ENCODE peak calls at places on chromosomes 4 and X, in eight cellular contexts. J, W, V, M, A, K, E and B are unnamed samples. For H3K4me1, the result is how much of the 10 kb centered on the place peaks cover.

GRCh38 chr4:150960818-150961217 is 54.3 kb downstream of the LRBA start:
- DNase-seq in A (no peak), K (peak), J (no peak), M (no peak), E (no peak), V (no peak), W (no peak), B (no peak)

GRCh38 chrX:10350991-10351390 is 194.2 kb downstream of the CLCN4 start:
- DNase-seq in M (no peak), V (no peak), J (no peak), E (no peak), K (peak), W (no peak), A (peak), B (peak)

GRCh38 chr4:101724093-101724492 is 66.4 kb upstream of the BANK1 start:
- DNase-seq in J (no peak), V (no peak), A (no peak), M (no peak), W (no peak), E (no peak), K (no peak), B (no peak)

GRCh38 chrX:120625366-120625765 is 4.5 kb downstream of the C1GALT1C1 start:
- DNase-seq in A (no peak), J (no peak), K (no peak), M (no peak), W (no peak), V (no peak), E (no peak), B (no peak)

GRCh38 chrX:103158317-103158621 is 56.6 kb upstream of the BEX4 start:
- DNase-seq in K (no peak), V (no peak), M (no peak), W (no peak), E (no peak), J (no peak), A (no peak), B (no peak)

GRCh38 chr4:23889814-23890269 is at the start of gene PPARGC1A:
- DNase-seq in K (peak), E (no peak), J (peak), V (no peak), M (peak), A (no peak), W (peak), B (peak)

GRCh38 chr4:13478707-13479106 is 5.4 kb downstream of the RAB28 start:
- DNase-seq in E (no peak), W (no peak), M (no peak), A (no peak), K (no peak), J (no peak), V (no peak), B (no peak)

GRCh38 chrX:93422693-93423092 is 250.7 kb downstream of the NAP1L3 start:
- DNase-seq in J (no peak), V (no peak), E (no peak), A (no peak), M (no peak), K (no peak), W (no peak), B (peak)

GRCh38 chr4:156830356-156830755 is 141.2 kb downstream of the PDGFC start:
- DNase-seq in K (peak), J (no peak), V (no peak), E (no peak), W (no peak), M (no peak), A (no peak), B (peak)

GRCh38 chrX:108018659-108019381 is 26.0 kb upstream of the VSIG1 start:
- DNase-seq in A (no peak), J (no peak), K (no peak), V (no peak), E (peak), W (no peak), M (no peak), B (no peak)

GRCh38 chr4:24003926-24004325 is 114.1 kb upstream of the PPARGC1A start:
- DNase-seq in V (no peak), K (peak), E (no peak), W (no peak), A (no peak), M (no peak), J (no peak), B (peak)

GRCh38 chr4:56040842-56041241 is 92.1 kb downstream of the CEP135 start:
- DNase-seq in V (no peak), K (no peak), A (no peak), J (no peak), M (no peak), E (no peak), W (no peak), B (no peak)

GRCh38 chr4:151822331-151822730 is 61.5 kb upstream of the GATB start:
- DNase-seq in J (no peak), E (no peak), V (no peak), M (no peak), K (no peak), W (no peak), A (no peak), B (no peak)

GRCh38 chr4:138553001-138553845 is 311.1 kb upstream of the SLC7A11 start:
- DNase-seq in V (no peak), M (no peak), J (peak), K (no peak), A (no peak), E (no peak), W (no peak), B (no peak)

GRCh38 chr4:98491862-98492554 is 166.4 kb downstream of the TSPAN5 start:
- DNase-seq in W (no peak), J (no peak), V (no peak), E (no peak), K (no peak), M (no peak), A (no peak), B (no peak)

GRCh38 chr4:44257461-44257860 is 191.1 kb downstream of the KCTD8 start:
- DNase-seq in K (no peak), J (no peak), M (no peak), W (no peak), V (no peak), E (no peak), A (no peak), B (no peak)

GRCh38 chr4:162139412-162139811 is 24.4 kb downstream of the FSTL5 start:
- DNase-seq in W (no peak), M (no peak), K (no peak), V (no peak), E (no peak), A (no peak), J (no peak), B (no peak)

GRCh38 chrX:111348363-111348927 is 63.5 kb downstream of the DCX start:
- DNase-seq in W (no peak), J (peak), A (no peak), E (no peak), K (no peak), V (no peak), M (no peak), B (no peak)

GRCh38 chr4:130368668-130369067 is 1272.7 kb downstream of the C4orf33 start:
- DNase-seq in V (no peak), J (no peak), M (no peak), A (no peak), W (no peak), E (no peak), K (no peak), B (no peak)

GRCh38 chr4:165748321-165748720 is 124.7 kb upstream of the TLL1 start:
- DNase-seq in M (no peak), A (no peak), J (no peak), E (no peak), V (no peak), K (no peak), W (no peak), B (no peak)

GRCh38 chrX:46686003-46686645 is 72.8 kb downstream of the SLC9A7 start:
- DNase-seq in W (no peak), K (peak), J (no peak), E (no peak), M (no peak), A (no peak), V (no peak), B (peak)

GRCh38 chrX:46694549-46694948 is 64.4 kb downstream of the SLC9A7 start:
- DNase-seq in M (no peak), A (no peak), K (no peak), W (no peak), J (no peak), E (no peak), V (no peak), B (no peak)

GRCh38 chrX:46687619-46688018 is 71.3 kb downstream of the SLC9A7 start:
- DNase-seq in M (no peak), J (no peak), W (no peak), V (no peak), E (no peak), A (no peak), K (no peak), B (peak)

GRCh38 chrX:46693149-46693548 is 65.8 kb downstream of the SLC9A7 start:
- DNase-seq in A (no peak), K (no peak), J (no peak), W (no peak), V (no peak), E (no peak), M (no peak), B (no peak)

GRCh38 chrX:46690818-46691217 is 68.1 kb downstream of the SLC9A7 start:
- DNase-seq in M (no peak), K (no peak), A (no peak), E (no peak), J (no peak), V (no peak), W (no peak), B (no peak)
- H3K4me1 ChIP-seq in M (under half), K (under half), A (under half), E (under half), J (under half), V (under half), W (under half), B (under half)

GRCh38 chr4:39354178-39354503 is 12.0 kb downstream of the RFC1 start:
- DNase-seq in M (no peak), J (no peak), A (no peak), K (no peak), E (no peak), W (no peak), V (no peak), B (no peak)
- H3K4me1 ChIP-seq in M (under half), J (under half), A (under half), K (under half), E (half or more), W (under half), V (under half), B (under half)

DNA sequence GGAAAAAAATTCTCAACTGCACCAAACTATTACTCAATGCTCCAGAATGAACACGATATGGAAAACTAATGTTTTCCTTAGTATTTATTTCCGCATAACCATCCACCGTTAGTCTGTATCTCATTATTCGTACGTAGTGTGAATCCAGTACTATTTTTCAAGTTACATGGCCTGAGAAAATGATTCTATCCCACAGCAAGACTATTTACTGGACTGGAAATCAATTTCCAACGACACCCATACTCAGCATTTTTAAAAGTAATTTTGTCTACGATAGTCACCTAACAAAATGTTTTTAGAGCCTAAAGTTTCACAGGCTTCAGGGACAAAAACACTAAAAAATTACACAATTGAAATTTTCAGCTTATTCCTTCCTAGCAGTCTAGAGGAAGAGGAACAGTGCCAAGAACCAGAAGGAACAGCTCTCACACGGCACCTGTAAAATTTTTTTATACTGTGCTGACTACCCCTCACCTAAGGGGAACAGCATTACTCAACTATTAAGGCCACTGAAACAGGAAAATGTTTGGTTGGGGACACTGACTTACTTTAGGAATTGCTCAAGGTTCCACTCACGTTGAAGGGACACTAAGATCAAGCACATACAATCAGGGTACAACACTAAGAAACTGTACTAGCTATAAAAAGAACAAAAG is 9.6 kb downstream of the UBE2D3 start:
- DNase-seq in A (no peak), V (no peak), M (no peak), E (no peak), W (no peak), J (no peak), K (no peak), B (no peak)
- H3K4me1 ChIP-seq in A (half or more), V (under half), M (half or more), E (half or more), W (half or more), J (half or more), K (under half), B (under half)

DNA sequence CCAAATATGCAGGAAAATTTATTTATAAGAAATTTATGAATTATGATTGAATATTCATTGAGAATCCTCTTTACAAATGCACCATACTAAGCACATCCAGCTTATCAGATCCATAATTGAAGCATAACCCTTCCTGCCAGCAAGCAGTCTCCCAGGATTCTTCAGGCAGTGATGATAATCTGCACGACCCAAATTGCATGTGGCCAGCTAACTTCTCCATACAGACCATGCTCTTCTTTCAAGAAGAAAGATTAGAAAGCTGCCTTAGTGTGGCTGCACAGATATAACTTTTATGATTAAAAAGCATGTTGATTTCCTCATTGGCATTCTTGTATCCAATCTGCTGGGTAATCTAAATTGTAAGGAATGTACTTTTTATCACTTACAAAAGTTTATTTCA is 3.3 kb upstream of the CBR4 start:
- DNase-seq in A (no peak), V (no peak), W (no peak), K (no peak), J (no peak), M (no peak), E (no peak), B (no peak)
- H3K4me1 ChIP-seq in A (under half), V (under half), W (under half), K (under half), J (under half), M (under half), E (under half), B (under half)

GRCh38 chr4:2241003-2241402 is 918 bp downstream of the HAUS3 start:
- DNase-seq in W (no peak), K (no peak), M (no peak), J (no peak), V (no peak), A (no peak), E (peak), B (no peak)
- H3K4me1 ChIP-seq in W (under half), K (under half), M (half or more), J (under half), V (under half), A (under half), E (under half), B (under half)

DNA sequence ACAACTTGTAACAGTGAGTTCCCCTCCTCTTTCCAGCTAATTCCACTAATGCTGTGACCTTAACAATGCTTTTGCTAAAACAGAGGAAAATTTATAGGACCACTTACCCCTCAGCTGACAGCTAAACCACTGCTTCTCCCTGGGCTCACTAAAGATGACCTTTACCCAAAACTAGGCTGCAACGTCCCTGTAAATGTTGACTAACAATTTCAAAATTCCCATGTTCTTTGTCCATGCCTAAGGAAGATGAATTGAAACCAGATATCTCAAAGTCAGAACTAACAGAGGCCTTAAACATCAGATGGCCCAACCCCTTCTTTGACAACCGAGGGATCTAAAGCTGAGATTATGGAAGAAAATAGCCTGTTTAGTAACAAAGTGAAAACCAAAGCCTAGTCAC is 32.5 kb downstream of the AFAP1 start:
- DNase-seq in J (no peak), E (no peak), A (no peak), V (no peak), M (no peak), W (no peak), K (no peak), B (no peak)
- H3K4me1 ChIP-seq in J (under half), E (under half), A (under half), V (under half), M (under half), W (under half), K (under half), B (under half)

GRCh38 chr4:128837198-128837597 is 27.7 kb downstream of the JADE1 start:
- DNase-seq in A (no peak), J (no peak), K (no peak), E (no peak), W (no peak), V (no peak), M (no peak), B (no peak)

GRCh38 chr4:128831526-128832252 is 22.2 kb downstream of the JADE1 start:
- DNase-seq in M (no peak), A (no peak), E (no peak), W (no peak), K (peak), J (no peak), V (no peak), B (peak)

GRCh38 chr4:128830906-128831525 is 21.5 kb downstream of the JADE1 start:
- DNase-seq in K (peak), M (no peak), V (no peak), E (no peak), A (no peak), J (no peak), W (no peak), B (no peak)

GRCh38 chr4:128835498-128836222 is 26.2 kb downstream of the JADE1 start:
- DNase-seq in E (no peak), J (no peak), V (no peak), K (no peak), A (no peak), M (peak), W (peak), B (no peak)

DNA sequence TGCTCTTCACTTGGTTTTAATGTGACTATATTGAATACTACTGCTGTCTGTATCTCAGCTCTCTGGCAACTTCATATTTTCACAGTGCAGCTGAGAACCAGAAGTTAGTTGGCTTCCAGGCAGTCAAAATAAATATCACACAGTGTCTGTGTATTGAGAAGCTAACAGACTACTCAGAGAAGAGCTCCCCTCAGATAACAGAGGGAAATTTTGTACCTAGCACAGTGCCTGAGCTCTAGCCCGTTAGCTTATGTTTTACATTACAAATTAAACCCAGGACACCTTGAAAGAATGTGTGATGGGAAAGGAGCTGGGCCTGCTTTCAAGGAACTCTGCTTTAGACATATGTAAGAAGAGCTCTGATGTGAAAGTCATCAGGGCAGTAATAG is 22.7 kb downstream of the JADE1 start:
- DNase-seq in A (no peak), K (no peak), W (no peak), M (no peak), J (no peak), E (no peak), V (no peak), B (no peak)
- H3K4me1 ChIP-seq in A (under half), K (under half), W (under half), M (under half), J (under half), E (under half), V (under half), B (under half)

GRCh38 chr4:925771-926500 is 6.2 kb downstream of the GAK start:
- DNase-seq in A (no peak), E (no peak), J (no peak), V (no peak), M (peak), W (no peak), K (no peak), B (no peak)

GRCh38 chr4:926538-926937 is 5.6 kb downstream of the GAK start:
- DNase-seq in V (no peak), J (no peak), A (no peak), W (no peak), E (no peak), M (peak), K (no peak), B (no peak)

GRCh38 chr4:925171-925570 is 6.9 kb downstream of the GAK start:
- DNase-seq in K (no peak), E (no peak), J (no peak), M (peak), W (no peak), A (no peak), V (no peak), B (no peak)

GRCh38 chr4:921830-922331 is 10.2 kb downstream of the GAK start:
- DNase-seq in V (no peak), W (no peak), M (no peak), A (no peak), E (no peak), J (peak), K (no peak), B (no peak)

DNA sequence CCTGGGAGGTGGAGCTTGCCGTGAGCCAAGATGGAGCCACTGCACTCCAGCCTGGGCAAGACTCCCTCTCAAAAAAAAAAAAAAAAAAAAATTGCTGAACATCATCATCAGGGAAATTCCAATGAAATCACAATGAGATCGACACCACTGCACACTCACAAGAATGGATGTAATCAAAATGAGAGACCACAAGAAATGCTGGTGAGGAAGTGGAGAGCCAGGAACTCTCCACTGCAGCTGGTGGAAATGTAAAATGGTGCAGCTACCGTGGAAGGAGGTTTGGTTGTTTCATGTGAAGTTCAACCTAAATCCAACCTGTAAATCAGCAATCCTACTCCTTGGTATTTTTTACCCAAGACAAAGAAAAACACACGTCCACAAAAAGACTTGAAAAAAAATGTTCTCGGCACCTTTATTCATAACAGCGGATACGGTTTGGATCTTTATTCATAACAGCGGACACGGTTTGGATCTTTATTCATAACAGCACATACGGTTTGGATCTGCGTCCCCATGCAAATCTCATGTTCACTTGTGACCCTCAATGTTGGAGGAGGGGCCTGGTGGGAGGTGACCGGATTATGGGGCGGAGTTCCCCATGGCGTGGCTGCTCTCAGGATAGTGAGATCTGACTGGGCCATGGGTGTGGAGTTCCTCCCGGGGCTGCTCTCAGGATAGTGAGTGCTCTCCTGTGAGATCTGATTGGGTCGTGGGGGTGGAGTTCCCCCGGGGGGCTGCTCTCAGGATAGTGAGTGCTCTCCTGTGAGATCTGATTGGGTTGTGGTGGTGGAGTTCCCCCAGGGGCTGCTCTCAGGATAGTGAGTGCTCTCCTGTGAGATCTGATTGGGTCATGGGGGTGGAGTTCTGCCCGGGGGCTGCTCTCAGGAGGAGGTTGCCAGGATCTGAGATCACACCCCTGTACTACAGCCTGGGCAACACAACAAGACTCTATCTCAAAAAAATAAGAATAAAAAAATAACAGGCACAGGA is 7.7 kb downstream of the GAK start:
- DNase-seq in K (peak), A (peak), E (peak), V (peak), M (peak), W (no peak), J (peak), B (peak)
- H3K4me1 ChIP-seq in K (under half), A (under half), E (half or more), V (under half), M (half or more), W (under half), J (under half), B (under half)